ENCODE peak calls at places on chromosomes 16 and 17, in seven cellular contexts. J is IMR-90, M is colonic mucosa, N is heart right ventricle, L is SJCRH30, A is endodermal cell, C is AG04450. X is an unnamed sample.

GRCh38 chr17:21242780-21243515 is 10.3 kb downstream of the NATD1 start:
- DNase-seq in J (no peak), M (no peak), N (peak; percentile 58), L (no peak), A (no peak), C (no peak), X (no peak)

GRCh38 chr16:79772028-79772427 is 171.5 kb upstream of the MAF start:
- DNase-seq in J (no peak), M (peak; percentile 35), N (no peak), L (no peak), A (no peak), C (no peak), X (no peak)

GRCh38 chr16:85246473-85246872 is 134.2 kb upstream of the CIBAR2 start:
- DNase-seq in J (no peak), M (no peak), N (no peak), L (peak; percentile 34), A (no peak), C (no peak), X (no peak)

GRCh38 chr17:11285946-11286345 is 44.9 kb downstream of the SHISA6 start:
- DNase-seq in J (no peak), M (no peak), N (no peak), L (no peak), A (no peak), C (no peak), X (no peak)

GRCh38 chr17:55086635-55087058 is 118.1 kb downstream of the STXBP4 start:
- DNase-seq in J (peak; percentile 90), M (no peak), N (no peak), L (no peak), A (no peak), C (peak; percentile 58), X (peak; percentile 6)

GRCh38 chr17:2053380-2054261 is 1.3 kb upstream of the HIC1 start:
- DNase-seq in J (peak; percentile 67), M (peak; percentile 76), N (peak; percentile 80), L (no peak), A (peak; percentile 95), C (no peak), X (no peak)

GRCh38 chr17:19955099-19955498 is 22.5 kb downstream of the AKAP10 start:
- DNase-seq in J (no peak), M (no peak), N (no peak), L (no peak), A (no peak), C (no peak), X (no peak)

GRCh38 chr17:64441772-64442549 is 7.0 kb upstream of the MILR1 start:
- DNase-seq in J (peak; percentile 54), M (no peak), N (no peak), L (peak; percentile 91), A (no peak), C (no peak), X (no peak)

GRCh38 chr17:83124871-83125514 is 45.6 kb downstream of the METRNL start:
- DNase-seq in J (no peak), M (no peak), N (no peak), L (no peak), A (peak; percentile 24), C (no peak), X (no peak)

GRCh38 chr16:88466949-88467348 is 13.9 kb downstream of the ZFPM1 start:
- DNase-seq in J (no peak), M (no peak), N (no peak), L (no peak), A (no peak), C (no peak), X (no peak)

GRCh38 chr17:33200587-33200986 is 92.5 kb downstream of the ASIC2 start:
- DNase-seq in J (peak; percentile 20), M (no peak), N (no peak), L (no peak), A (peak; percentile 90), C (no peak), X (no peak)

GRCh38 chr16:89722392-89723278 is 1.3 kb downstream of the ZNF276 start:
- DNase-seq in J (peak; percentile 16), M (peak; percentile 93), N (peak; percentile 71), L (no peak), A (peak; percentile 78), C (no peak), X (peak; percentile 62)

GRCh38 chr16:53781023-53781605 is 77.2 kb downstream of the FTO start:
- DNase-seq in J (peak; percentile 67), M (no peak), N (no peak), L (no peak), A (no peak), C (no peak), X (peak; percentile 40)

GRCh38 chr16:31253642-31254045 is 6.1 kb upstream of the ITGAM start:
- DNase-seq in J (no peak), M (no peak), N (no peak), L (no peak), A (no peak), C (no peak), X (no peak)

GRCh38 chr17:27647755-27648154 is 16.8 kb downstream of the LGALS9 start:
- DNase-seq in J (no peak), M (peak; percentile 85), N (no peak), L (no peak), A (no peak), C (no peak), X (no peak)

GRCh38 chr16:28041615-28042014 is 21.9 kb downstream of the GSG1L start:
- DNase-seq in J (no peak), M (no peak), N (no peak), L (no peak), A (no peak), C (no peak), X (no peak)

GRCh38 chr16:28040039-28040438 is 23.5 kb downstream of the GSG1L start:
- DNase-seq in J (no peak), M (no peak), N (no peak), L (no peak), A (peak; percentile 68), C (no peak), X (no peak)

GRCh38 chr16:28039493-28039892 is 24.0 kb downstream of the GSG1L start:
- DNase-seq in J (no peak), M (no peak), N (no peak), L (no peak), A (no peak), C (no peak), X (no peak)

GRCh38 chr16:28038401-28038800 is 25.1 kb downstream of the GSG1L start:
- DNase-seq in J (no peak), M (no peak), N (no peak), L (no peak), A (no peak), C (no peak), X (no peak)

DNA sequence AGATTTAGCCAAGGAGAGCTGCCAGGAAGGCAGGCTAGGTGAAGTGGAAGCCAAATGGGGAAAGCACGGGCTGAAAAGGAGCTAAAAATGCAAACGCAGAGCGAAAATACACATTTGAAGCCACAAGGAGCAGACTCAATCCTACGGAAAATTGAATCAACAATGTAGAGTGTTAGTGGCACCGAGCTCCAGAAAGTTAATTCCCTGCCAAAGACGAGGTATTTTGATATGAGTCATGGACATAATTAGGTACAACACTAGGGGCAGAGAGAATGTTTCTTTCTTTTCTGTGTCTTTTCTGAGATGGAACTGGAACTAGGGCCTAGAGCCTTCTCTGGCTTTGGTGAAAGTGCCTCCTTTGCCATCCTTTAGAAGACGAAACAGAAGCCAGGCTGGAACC is 20.7 kb downstream of the GSG1L start:
- DNase-seq in J (peak; percentile 27), M (no peak), N (no peak), L (no peak), A (no peak), C (no peak), X (no peak)
- H3K27ac ChIP-seq in J (no peak overlapping the region), M (no peak overlapping the region), N (peak overlapping the region; percentile 72), L (no peak overlapping the region), A (no peak overlapping the region), C (no peak overlapping the region), X (no peak overlapping the region)

GRCh38 chr17:47703191-47703591 is 9.2 kb downstream of the TBKBP1 start:
- DNase-seq in J (no peak), M (no peak), N (no peak), L (no peak), A (no peak), C (no peak), X (no peak)
- H3K27ac ChIP-seq in J (no peak overlapping the region), M (no peak overlapping the region), N (no peak overlapping the region), L (no peak overlapping the region), A (no peak overlapping the region), C (no peak overlapping the region), X (no peak overlapping the region)

DNA sequence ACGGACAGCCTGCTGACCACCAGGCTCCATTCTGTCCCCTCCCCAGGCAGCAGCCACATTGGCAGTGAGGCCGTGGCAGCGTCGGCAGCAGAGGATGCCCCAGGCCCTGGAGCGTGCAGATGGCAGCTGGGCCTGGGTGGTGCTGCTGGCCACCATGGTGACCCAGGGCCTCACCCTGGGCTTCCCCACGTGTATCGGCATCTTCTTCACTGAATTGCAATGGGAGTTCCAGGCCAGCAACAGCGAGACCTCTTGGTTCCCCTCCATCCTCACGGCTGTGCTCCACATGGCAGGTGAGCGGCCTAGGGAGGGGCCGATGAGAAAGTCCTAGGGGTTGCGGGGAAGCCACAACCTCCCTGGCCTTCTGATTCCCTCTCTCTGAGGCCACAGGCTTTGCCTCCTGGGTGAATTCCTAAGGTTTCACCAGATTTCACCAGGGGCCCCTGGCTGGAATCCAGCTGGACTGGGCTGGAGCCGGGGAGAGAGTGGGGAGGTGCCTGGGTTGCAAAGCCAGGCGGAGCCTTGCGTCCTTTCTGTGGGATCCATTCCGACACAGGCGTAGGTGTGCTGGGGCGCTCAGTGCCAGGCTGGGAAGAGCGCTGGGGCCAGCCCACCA is 5.9 kb downstream of the SLC16A5 start:
- DNase-seq in J (no peak), M (no peak), N (no peak), L (no peak), A (no peak), C (no peak), X (no peak)
- H3K27ac ChIP-seq in J (no peak overlapping the region), M (no peak overlapping the region), N (no peak overlapping the region), L (no peak overlapping the region), A (no peak overlapping the region), C (no peak overlapping the region), X (no peak overlapping the region)

GRCh38 chr17:35449371-35449931 is 885 bp upstream of the SLFN13 start:
- DNase-seq in J (no peak), M (no peak), N (peak; percentile 26), L (no peak), A (peak; percentile 61), C (no peak), X (no peak)

GRCh38 chr17:35448899-35449227 is 297 bp upstream of the SLFN13 start:
- DNase-seq in J (no peak), M (no peak), N (no peak), L (no peak), A (no peak), C (no peak), X (no peak)

GRCh38 chr17:35447494-35447893 is 1.1 kb downstream of the SLFN13 start:
- DNase-seq in J (no peak), M (no peak), N (no peak), L (peak; percentile 41), A (no peak), C (no peak), X (no peak)

DNA sequence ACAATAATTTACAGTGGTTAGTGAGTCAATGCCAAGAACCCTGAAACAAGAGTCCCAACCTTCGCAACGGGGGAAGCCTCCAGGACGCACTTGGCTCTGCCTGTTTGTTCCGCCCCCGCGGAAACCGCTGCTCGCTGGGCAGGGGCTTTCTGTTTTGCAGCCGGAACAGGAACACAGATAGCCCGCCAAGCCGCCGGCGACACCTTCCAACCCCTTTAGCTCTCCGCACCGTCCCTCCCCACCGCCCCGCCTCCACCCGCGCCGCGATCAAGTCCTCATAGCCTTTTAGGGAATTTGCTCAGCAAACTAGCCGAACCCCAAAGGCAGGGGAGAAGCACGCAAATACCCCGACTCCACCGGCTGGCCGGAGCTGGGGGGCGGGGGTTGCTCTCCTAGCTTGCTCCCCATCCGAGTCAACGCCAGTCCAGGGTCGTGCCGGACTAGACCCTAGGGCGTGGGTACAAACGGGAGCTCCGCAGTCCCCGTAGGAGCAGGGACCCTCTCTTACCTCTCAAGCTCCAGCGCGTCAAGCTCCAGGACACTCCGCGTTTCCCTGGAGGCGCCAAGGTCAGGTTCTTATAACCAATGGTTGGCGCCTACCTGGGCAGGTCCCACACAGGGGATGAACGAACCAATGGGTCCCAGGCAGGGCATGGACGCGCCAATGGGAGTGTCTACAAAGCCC is at the start of gene SLFN13:
- DNase-seq in J (peak; percentile 64), M (peak; percentile 80), N (peak; percentile 81), L (no peak), A (peak; percentile 95), C (no peak), X (no peak)
- H3K27ac ChIP-seq in J (no peak within 1 kb of the TSS), M (peak within 1 kb of the TSS; percentile 62), N (peak within 1 kb of the TSS; percentile 75), L (no peak within 1 kb of the TSS), A (peak within 1 kb of the TSS; percentile 42), C (no peak within 1 kb of the TSS), X (no peak within 1 kb of the TSS)

X was measured in epithelial cell of prostate.